ENCODE peak calls at places on chromosomes 2 and 18, in eight cellular contexts. One of them, this sample, is unnamed.

GRCh38 chr2:131521961-131522781 is 5.5 kb upstream of the CCDC74A start:
- DNase-seq in adipocyte: no peak
- DNase-seq in EL: no peak
- DNase-seq in SHP77: no peak
- DNase-seq in thyroid gland: no peak
- DNase-seq in fibroblast of the aortic adventitia: peak
- DNase-seq in GM12865: no peak
- DNase-seq in astrocyte of the spinal cord: no peak
- DNase-seq in this sample: peak

GRCh38 chr2:171893824-171894611 is at the start of gene SLC25A12:
- DNase-seq in EL: peak
- DNase-seq in fibroblast of the aortic adventitia: peak
- DNase-seq in adipocyte: peak
- DNase-seq in astrocyte of the spinal cord: peak
- DNase-seq in GM12865: peak
- DNase-seq in thyroid gland: peak
- DNase-seq in SHP77: peak
- DNase-seq in this sample: peak

GRCh38 chr2:66575625-66576371 is 140.9 kb downstream of the MEIS1 start:
- DNase-seq in thyroid gland: no peak
- DNase-seq in EL: peak
- DNase-seq in GM12865: no peak
- DNase-seq in astrocyte of the spinal cord: peak
- DNase-seq in fibroblast of the aortic adventitia: peak
- DNase-seq in SHP77: no peak
- DNase-seq in adipocyte: peak
- DNase-seq in this sample: peak

GRCh38 chr2:121080013-121080772 is 204.8 kb downstream of the TFCP2L1 start:
- DNase-seq in fibroblast of the aortic adventitia: peak
- DNase-seq in thyroid gland: peak
- DNase-seq in GM12865: peak
- DNase-seq in SHP77: peak
- DNase-seq in EL: peak
- DNase-seq in adipocyte: peak
- DNase-seq in astrocyte of the spinal cord: peak
- DNase-seq in this sample: peak

GRCh38 chr2:14223576-14223975 is 408.9 kb upstream of the LRATD1 start:
- DNase-seq in adipocyte: no peak
- DNase-seq in SHP77: no peak
- DNase-seq in astrocyte of the spinal cord: no peak
- DNase-seq in fibroblast of the aortic adventitia: no peak
- DNase-seq in thyroid gland: no peak
- DNase-seq in EL: no peak
- DNase-seq in GM12865: no peak
- DNase-seq in this sample: no peak

GRCh38 chr18:63422862-63423304 is 607 bp upstream of the VPS4B start:
- DNase-seq in GM12865: no peak
- DNase-seq in SHP77: peak
- DNase-seq in EL: no peak
- DNase-seq in fibroblast of the aortic adventitia: no peak
- DNase-seq in astrocyte of the spinal cord: no peak
- DNase-seq in adipocyte: no peak
- DNase-seq in thyroid gland: no peak
- DNase-seq in this sample: no peak

GRCh38 chr2:63735931-63736820 is 105.5 kb upstream of the UGP2 start:
- DNase-seq in thyroid gland: no peak
- DNase-seq in adipocyte: peak
- DNase-seq in EL: peak
- DNase-seq in astrocyte of the spinal cord: peak
- DNase-seq in fibroblast of the aortic adventitia: peak
- DNase-seq in SHP77: no peak
- DNase-seq in GM12865: no peak
- DNase-seq in this sample: peak

GRCh38 chr2:136116813-136117390 is 1.0 kb downstream of the CXCR4 start:
- DNase-seq in EL: no peak
- DNase-seq in fibroblast of the aortic adventitia: no peak
- DNase-seq in SHP77: no peak
- DNase-seq in thyroid gland: peak
- DNase-seq in adipocyte: no peak
- DNase-seq in astrocyte of the spinal cord: no peak
- DNase-seq in GM12865: peak
- DNase-seq in this sample: no peak

GRCh38 chr2:178422097-178422496 is 28.9 kb downstream of the PRKRA start:
- DNase-seq in adipocyte: no peak
- DNase-seq in thyroid gland: no peak
- DNase-seq in EL: no peak
- DNase-seq in SHP77: no peak
- DNase-seq in astrocyte of the spinal cord: no peak
- DNase-seq in GM12865: no peak
- DNase-seq in fibroblast of the aortic adventitia: no peak
- DNase-seq in this sample: no peak

GRCh38 chr2:122680662-122681061 is 925.2 kb downstream of the TSN start:
- DNase-seq in SHP77: no peak
- DNase-seq in thyroid gland: no peak
- DNase-seq in GM12865: peak
- DNase-seq in EL: no peak
- DNase-seq in fibroblast of the aortic adventitia: no peak
- DNase-seq in astrocyte of the spinal cord: no peak
- DNase-seq in adipocyte: no peak
- DNase-seq in this sample: no peak

GRCh38 chr2:19732255-19732654 is 169.5 kb downstream of the TTC32 start:
- DNase-seq in adipocyte: no peak
- DNase-seq in SHP77: no peak
- DNase-seq in EL: no peak
- DNase-seq in fibroblast of the aortic adventitia: no peak
- DNase-seq in astrocyte of the spinal cord: no peak
- DNase-seq in GM12865: no peak
- DNase-seq in thyroid gland: no peak
- DNase-seq in this sample: no peak

GRCh38 chr2:201158111-201158929 is 24.6 kb upstream of the CASP10 start:
- DNase-seq in SHP77: peak
- DNase-seq in EL: peak
- DNase-seq in thyroid gland: peak
- DNase-seq in fibroblast of the aortic adventitia: peak
- DNase-seq in adipocyte: peak
- DNase-seq in GM12865: peak
- DNase-seq in astrocyte of the spinal cord: peak
- DNase-seq in this sample: peak

GRCh38 chr2:28975671-28976070 is 5.4 kb upstream of the TOGARAM2 start:
- DNase-seq in adipocyte: peak
- DNase-seq in GM12865: no peak
- DNase-seq in SHP77: no peak
- DNase-seq in fibroblast of the aortic adventitia: no peak
- DNase-seq in EL: peak
- DNase-seq in thyroid gland: no peak
- DNase-seq in astrocyte of the spinal cord: no peak
- DNase-seq in this sample: no peak

GRCh38 chr2:226782092-226782713 is 17.4 kb downstream of the IRS1 start:
- DNase-seq in thyroid gland: no peak
- DNase-seq in adipocyte: peak
- DNase-seq in EL: peak
- DNase-seq in astrocyte of the spinal cord: peak
- DNase-seq in GM12865: no peak
- DNase-seq in fibroblast of the aortic adventitia: no peak
- DNase-seq in SHP77: no peak
- DNase-seq in this sample: peak

GRCh38 chr2:36371963-36372391 is 16.4 kb downstream of the CRIM1 start:
- DNase-seq in GM12865: no peak
- DNase-seq in adipocyte: peak
- DNase-seq in SHP77: no peak
- DNase-seq in fibroblast of the aortic adventitia: peak
- DNase-seq in EL: peak
- DNase-seq in thyroid gland: no peak
- DNase-seq in astrocyte of the spinal cord: peak
- DNase-seq in this sample: peak

GRCh38 chr2:229921892-229922448 is at the start of gene TRIP12:
- DNase-seq in GM12865: peak
- DNase-seq in thyroid gland: peak
- DNase-seq in adipocyte: peak
- DNase-seq in astrocyte of the spinal cord: peak
- DNase-seq in EL: peak
- DNase-seq in fibroblast of the aortic adventitia: peak
- DNase-seq in SHP77: peak
- DNase-seq in this sample: peak

GRCh38 chr2:187994464-187995331 is 297.0 kb upstream of the GULP1 start:
- DNase-seq in astrocyte of the spinal cord: no peak
- DNase-seq in GM12865: peak
- DNase-seq in EL: peak
- DNase-seq in thyroid gland: no peak
- DNase-seq in SHP77: peak
- DNase-seq in adipocyte: peak
- DNase-seq in fibroblast of the aortic adventitia: peak
- DNase-seq in this sample: peak

GRCh38 chr2:141820893-141821292 is 309.9 kb downstream of the LRP1B start:
- DNase-seq in astrocyte of the spinal cord: no peak
- DNase-seq in SHP77: no peak
- DNase-seq in EL: no peak
- DNase-seq in adipocyte: no peak
- DNase-seq in fibroblast of the aortic adventitia: no peak
- DNase-seq in GM12865: no peak
- DNase-seq in thyroid gland: no peak
- DNase-seq in this sample: no peak